ENCODE peak calls at places on chromosomes 4 and X, in ten cellular contexts. S, P, G, R, K, M, I, C, N and J are unnamed samples.

GRCh38 chrX:118666521-118666920 is 60.9 kb upstream of the IL13RA1 start:
- DNase-seq in M (no peak), S (no peak), N (no peak), P (no peak), G (no peak), R (no peak), K (no peak), I (no peak), C (no peak), J (no peak)

GRCh38 chr4:174672276-174672675 is 150.0 kb upstream of the HPGD start:
- DNase-seq in N (no peak), R (no peak), P (no peak), K (no peak), C (no peak), M (no peak), S (no peak), G (no peak), I (no peak), J (no peak)

GRCh38 chr4:155042014-155042413 is 166.4 kb upstream of the NPY2R start:
- DNase-seq in S (no peak), K (no peak), C (no peak), P (no peak), I (no peak), G (no peak), N (no peak), M (no peak), R (no peak), J (no peak)

GRCh38 chr4:139282375-139283075 is 2.5 kb upstream of the MGARP start:
- DNase-seq in C (no peak), K (no peak), M (no peak), G (no peak), I (no peak), R (no peak), P (no peak), S (no peak), N (no peak), J (no peak)

GRCh38 chr4:109969909-109970308 is 57.2 kb downstream of the EGF start:
- DNase-seq in C (no peak), N (no peak), G (no peak), K (no peak), P (no peak), S (no peak), R (no peak), M (no peak), I (no peak), J (no peak)

GRCh38 chr4:55409468-55410171 is 13.9 kb downstream of the TMEM165 start:
- DNase-seq in R (no peak), S (no peak), N (no peak), G (no peak), K (no peak), C (no peak), P (no peak), M (no peak), I (no peak), J (no peak)

GRCh38 chrX:134599173-134599914 is 58.9 kb downstream of the PLAC1 start:
- DNase-seq in R (no peak), N (no peak), K (no peak), S (peak; percentile 13), I (no peak), C (no peak), P (no peak), G (no peak), M (no peak), J (no peak)

GRCh38 chr4:27278615-27279014 is 418.0 kb downstream of the STIM2 start:
- DNase-seq in G (no peak), M (no peak), P (no peak), I (no peak), K (no peak), C (no peak), N (no peak), S (no peak), R (no peak), J (peak; percentile 4)

GRCh38 chr4:153758136-153758535 is 1.7 kb downstream of the RNF175 start:
- DNase-seq in C (no peak), M (no peak), I (no peak), N (no peak), G (no peak), P (no peak), S (no peak), K (no peak), R (no peak), J (no peak)

GRCh38 chr4:109912706-109913621 is at the start of gene EGF:
- DNase-seq in K (no peak), C (no peak), M (no peak), I (no peak), G (no peak), R (no peak), N (peak; percentile 28), S (no peak), P (no peak), J (peak; percentile 8)

GRCh38 chrX:155246748-155247147 is 17.5 kb downstream of the RAB39B start:
- DNase-seq in R (no peak), P (no peak), M (no peak), I (no peak), N (no peak), K (no peak), C (no peak), S (no peak), G (no peak), J (no peak)

GRCh38 chr4:21203416-21203815 is 503.2 kb downstream of the PACRGL start:
- DNase-seq in N (no peak), P (no peak), S (no peak), I (no peak), K (no peak), M (no peak), R (no peak), G (no peak), C (no peak), J (no peak)

GRCh38 chr4:91963489-91963888 is 340.3 kb upstream of the GRID2 start:
- DNase-seq in P (no peak), S (no peak), K (no peak), G (no peak), I (no peak), C (no peak), R (no peak), M (no peak), N (no peak), J (no peak)

GRCh38 chrX:9172451-9172850 is 138.5 kb upstream of the FAM9B start:
- DNase-seq in R (no peak), M (no peak), C (no peak), G (no peak), I (no peak), P (no peak), S (no peak), K (no peak), N (no peak), J (no peak)

GRCh38 chr4:120685756-120686278 is 236.7 kb downstream of the PRDM5 start:
- DNase-seq in C (no peak), K (no peak), P (no peak), R (no peak), M (no peak), I (no peak), N (no peak), G (no peak), S (no peak), J (no peak)

GRCh38 chr4:37847311-37847710 is 20.8 kb downstream of the PGM2 start:
- DNase-seq in R (no peak), N (no peak), I (no peak), S (no peak), G (no peak), P (no peak), M (no peak), K (no peak), C (no peak), J (no peak)

GRCh38 chr4:188941524-188942109 is 802.4 kb downstream of the TRIML1 start:
- DNase-seq in C (no peak), R (no peak), N (no peak), P (no peak), K (no peak), M (no peak), I (no peak), S (no peak), G (no peak), J (no peak)
- H3K27me3 ChIP-seq in C (no peaks in the 10 kb centered on the region), R (no peaks in the 10 kb centered on the region), N (no peaks in the 10 kb centered on the region), P (no peaks in the 10 kb centered on the region), K (no peaks in the 10 kb centered on the region), M (no peaks in the 10 kb centered on the region), I (no peaks in the 10 kb centered on the region), S (no peaks in the 10 kb centered on the region), G (no peaks in the 10 kb centered on the region), J (no peaks in the 10 kb centered on the region)

DNA sequence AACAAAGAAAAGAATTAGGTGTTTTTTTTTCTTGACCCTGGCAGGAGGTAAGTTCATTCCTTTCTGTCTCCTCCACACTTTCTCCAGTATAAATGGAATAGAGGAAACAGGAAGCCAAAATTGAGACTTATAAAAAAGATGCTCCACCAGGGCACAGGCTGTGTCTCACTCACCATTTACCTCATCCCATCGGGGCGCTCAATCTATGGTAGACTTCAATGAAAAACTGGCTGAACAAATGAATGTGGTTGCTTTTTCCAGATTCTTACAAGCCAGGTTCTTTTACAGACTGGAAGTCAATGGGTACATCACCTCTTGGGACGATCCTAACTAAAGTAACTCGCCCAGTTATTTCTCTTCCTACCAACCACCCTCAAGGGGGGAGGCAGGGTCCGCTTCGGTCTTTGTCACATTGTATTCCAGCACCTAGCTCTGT is 685 bp downstream of the COMMD8 start:
- DNase-seq in K (no peak), G (no peak), N (no peak), C (no peak), M (no peak), I (no peak), S (no peak), P (no peak), R (no peak), J (no peak)
- TF ChIP-seq CTCF in K (no peak), G (no peak), N (no peak), C (no peak), M (no peak), I (no peak), S (no peak), P (no peak), R (no peak), J (no peak)

DNA sequence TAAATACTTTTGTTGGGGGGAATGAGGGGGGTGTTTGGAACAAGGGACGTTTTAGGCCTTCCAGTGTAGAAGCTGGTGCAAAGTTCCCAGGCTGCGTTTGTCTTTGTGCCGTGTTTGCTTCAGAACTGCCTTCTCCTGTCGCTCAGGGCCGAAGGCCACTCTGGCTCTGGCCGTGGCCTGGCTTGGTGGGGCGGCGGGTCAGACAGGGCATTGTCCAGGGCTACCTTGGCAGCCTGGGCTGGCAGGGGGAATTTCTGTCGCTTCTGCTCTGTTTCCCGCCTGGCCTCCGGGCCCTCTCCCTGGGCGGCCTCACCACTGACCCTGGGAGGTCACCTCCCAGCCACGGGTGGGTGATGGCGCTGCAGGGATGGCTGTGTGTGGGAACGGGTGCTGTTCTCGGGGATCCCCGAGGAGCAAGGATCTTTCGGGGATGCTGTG is 140.0 kb downstream of the COL4A6 start:
- DNase-seq in K (peak; percentile 66), I (no peak), N (no peak), C (no peak), G (no peak), P (no peak), R (no peak), M (no peak), S (no peak), J (no peak)
- TF ChIP-seq POLR2A in K (no peak), I (no peak), N (no peak), C (no peak), G (no peak), P (no peak), R (no peak), M (no peak), S (no peak), J (no peak)

DNA sequence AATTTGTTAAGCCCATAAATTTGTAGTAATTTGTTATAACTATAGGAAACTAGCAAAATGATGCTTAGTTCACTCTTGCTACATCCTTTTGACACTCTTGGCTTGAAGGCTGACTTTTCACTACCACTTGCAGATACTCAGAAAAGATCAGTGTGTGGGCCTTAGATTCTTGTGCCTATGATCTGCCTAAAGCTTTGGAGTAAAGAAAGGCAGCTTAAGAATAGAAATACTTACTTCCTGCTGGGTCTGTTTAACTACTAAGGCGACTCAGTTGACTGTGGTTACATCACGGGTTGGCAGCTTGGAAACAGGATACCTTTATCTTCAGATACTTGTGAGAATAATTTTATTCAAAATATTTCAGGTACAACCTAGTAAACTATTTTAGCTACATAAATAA is 201.4 kb upstream of the FMR1 start:
- DNase-seq in P (no peak), S (no peak), R (no peak), M (no peak), G (no peak), K (no peak), N (no peak), C (no peak), I (no peak), J (no peak)
- H3K27me3 ChIP-seq in P (peaks cover 3% of the 10 kb centered on the region), S (no peaks in the 10 kb centered on the region), R (no peaks in the 10 kb centered on the region), M (no peaks in the 10 kb centered on the region), G (no peaks in the 10 kb centered on the region), K (no peaks in the 10 kb centered on the region), N (no peaks in the 10 kb centered on the region), C (no peaks in the 10 kb centered on the region), I (no peaks in the 10 kb centered on the region), J (no peaks in the 10 kb centered on the region)